ENCODE peak calls at places on chromosomes 12 and 14, in four cellular contexts. I is GM12878, Y is transverse colon, V is stomach. Q is an unnamed sample.

GRCh38 chr12:55771736-55772135 is 28.8 kb downstream of the GDF11 start:
- DNase-seq in I (no peak), Y (no peak), V (no peak), Q (no peak)

GRCh38 chr12:19138551-19139344 is 9.2 kb downstream of the PLEKHA5 start:
- DNase-seq in I (no peak), Y (no peak), V (no peak), Q (no peak)

GRCh38 chr12:91353266-91353665 is 170.6 kb upstream of the DCN start:
- DNase-seq in I (no peak), Y (no peak), V (no peak), Q (no peak)

GRCh38 chr12:49580572-49581535 is 12.9 kb upstream of the MCRS1 start:
- DNase-seq in I (no peak), Y (peak), V (peak), Q (peak)

GRCh38 chr12:106226884-106227640 is 20.8 kb downstream of the CKAP4 start:
- DNase-seq in I (no peak), Y (no peak), V (no peak), Q (no peak)

GRCh38 chr12:123078114-123078465 is 72.8 kb downstream of the PITPNM2 start:
- DNase-seq in I (no peak), Y (no peak), V (no peak), Q (no peak)

GRCh38 chr12:75825686-75826085 is 205.9 kb downstream of the PHLDA1 start:
- DNase-seq in I (no peak), Y (no peak), V (no peak), Q (no peak)

GRCh38 chr14:62745496-62745895 is 299.8 kb downstream of the KCNH5 start:
- DNase-seq in I (no peak), Y (no peak), V (no peak), Q (no peak)

GRCh38 chr14:27366596-27366995 is 768.8 kb upstream of the NOVA1 start:
- DNase-seq in I (no peak), Y (no peak), V (no peak), Q (no peak)

GRCh38 chr12:83573676-83574075 is 887.0 kb downstream of the TMTC2 start:
- DNase-seq in I (no peak), Y (no peak), V (peak), Q (no peak)

GRCh38 chr12:19967486-19967885 is 400.9 kb upstream of the PDE3A start:
- DNase-seq in I (peak), Y (no peak), V (no peak), Q (no peak)

GRCh38 chr14:40099316-40099715 is 667.1 kb upstream of the FBXO33 start:
- DNase-seq in I (no peak), Y (no peak), V (no peak), Q (no peak)

GRCh38 chr14:101351769-101352168 is 209.5 kb upstream of the DIO3 start:
- DNase-seq in I (no peak), Y (no peak), V (peak), Q (no peak)

GRCh38 chr12:3120701-3121100 is 43.5 kb downstream of the TSPAN9 start:
- DNase-seq in I (no peak), Y (no peak), V (no peak), Q (no peak)

GRCh38 chr14:28515571-28515970 is 251.0 kb upstream of the FOXG1 start:
- DNase-seq in I (no peak), Y (no peak), V (no peak), Q (no peak)

GRCh38 chr14:59897757-59898383 is 22.1 kb upstream of the LRRC9 start:
- DNase-seq in I (no peak), Y (peak), V (peak), Q (no peak)

GRCh38 chr12:100413006-100413405 is 56.1 kb downstream of the SLC17A8 start:
- DNase-seq in I (no peak), Y (no peak), V (no peak), Q (no peak)

DNA sequence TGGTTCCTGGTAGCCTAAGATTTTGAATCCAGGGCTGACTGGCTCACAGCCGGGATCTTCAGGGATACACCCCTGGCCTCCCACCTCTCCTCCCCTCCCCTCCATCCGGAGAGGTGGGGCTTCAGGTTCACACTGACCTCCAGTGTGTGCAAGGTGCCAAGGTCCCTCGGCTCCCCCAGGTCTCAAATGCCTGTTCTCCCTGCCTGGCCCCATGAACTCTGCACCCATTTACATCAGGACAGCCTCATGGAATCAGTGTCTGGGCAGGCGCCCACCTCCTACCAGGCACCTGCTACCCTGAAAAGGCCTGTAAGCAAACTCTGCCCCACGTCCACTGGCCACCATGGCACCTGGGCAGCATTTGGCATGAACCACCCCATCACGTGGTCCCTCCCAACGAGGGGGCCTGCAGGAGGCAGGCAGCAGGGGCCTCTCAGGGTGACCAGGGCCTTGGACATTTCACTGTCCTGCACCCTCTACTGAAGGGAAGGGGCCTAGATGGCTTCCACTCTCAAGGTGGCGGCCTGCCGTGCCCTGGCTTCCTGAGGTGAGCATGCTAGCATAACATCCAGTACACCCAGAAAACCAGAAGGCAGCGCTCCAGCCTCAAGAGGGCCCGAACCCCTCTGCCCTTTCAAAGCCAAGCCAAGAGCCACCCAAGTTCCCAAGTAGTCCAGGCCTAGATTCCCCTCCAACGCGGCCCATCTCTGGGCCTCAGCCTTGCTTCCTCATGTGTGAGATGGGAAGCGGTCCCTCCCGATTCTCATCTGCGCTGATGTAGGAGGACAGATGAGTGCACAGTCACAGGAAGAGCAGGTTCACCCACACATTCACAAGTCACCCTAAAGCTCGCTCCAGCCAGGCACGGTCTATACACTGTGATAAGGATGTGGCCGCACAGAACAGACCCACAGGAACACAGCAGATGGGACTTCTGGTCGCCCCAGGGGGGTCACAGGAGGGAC is 37.3 kb downstream of the CCDC85C start:
- DNase-seq in I (no peak), Y (no peak), V (no peak), Q (no peak)
- TF ChIP-seq POLR2AphosphoS5 in I (no peak), Y (no peak), V (no peak), Q (no peak)

DNA sequence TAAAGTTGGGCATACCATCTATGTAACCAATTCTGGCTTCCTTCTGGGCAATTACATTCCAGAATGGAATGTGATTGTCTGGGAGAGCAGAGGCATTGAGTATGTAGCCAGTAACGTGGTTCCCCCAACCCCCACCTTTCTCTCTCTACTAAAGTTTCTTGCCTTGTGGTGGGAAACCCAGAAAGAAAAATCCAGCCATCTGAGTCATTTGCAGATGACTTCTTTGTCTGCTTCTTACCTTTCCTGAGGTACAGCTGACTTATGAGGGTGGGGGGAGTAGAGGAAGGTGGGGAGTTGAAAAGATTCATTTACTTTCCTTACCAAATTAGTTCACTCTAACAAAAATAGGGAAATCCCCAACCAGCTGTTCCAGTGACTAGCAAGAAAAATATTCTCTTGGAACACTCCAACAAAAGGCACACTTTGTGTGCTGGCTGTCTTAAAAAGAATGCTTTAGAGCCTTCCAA is 112.1 kb upstream of the FRMD6 start:
- DNase-seq in I (no peak), Y (no peak), V (no peak), Q (no peak)
- H3K27ac ChIP-seq in I (no peak), Y (no peak), V (no peak), Q (peak)

DNA sequence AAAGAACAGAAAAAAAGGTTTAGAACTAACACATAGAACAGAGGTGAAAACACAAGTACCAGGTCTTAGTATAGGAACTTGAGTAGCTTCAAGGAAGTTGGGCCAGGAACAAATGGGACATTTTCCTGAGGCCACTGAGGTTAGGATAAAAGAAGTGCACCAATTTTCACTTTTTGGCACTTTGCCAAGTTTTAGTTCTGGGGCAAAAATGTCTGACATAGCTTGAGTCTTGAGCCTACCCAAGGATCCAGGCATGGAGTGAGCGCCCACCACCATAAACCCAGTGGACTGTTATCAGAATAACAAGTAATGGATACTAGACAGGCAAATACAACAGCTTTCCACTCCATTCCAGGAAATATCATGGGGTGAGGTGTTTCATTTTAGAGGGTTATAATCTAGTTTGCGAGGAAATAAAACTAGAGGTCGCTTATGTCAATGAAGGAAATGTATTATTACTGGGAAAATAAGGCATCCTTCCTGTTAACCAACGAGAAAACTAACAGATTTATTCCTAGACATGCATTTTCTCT is 199.7 kb upstream of the HMGA2 start:
- DNase-seq in I (no peak), Y (no peak), V (no peak), Q (no peak)
- TF ChIP-seq POLR2AphosphoS5 in I (no peak), Y (no peak), V (no peak), Q (no peak)

GRCh38 chr12:120684523-120684932 is 2.4 kb upstream of the MLEC start:
- DNase-seq in I (peak), Y (no peak), V (no peak), Q (no peak)
- H3K27ac ChIP-seq in I (peak), Y (no peak), V (peak), Q (peak)

GRCh38 chr12:53325539-53326061 is 4.2 kb upstream of the AAAS start:
- DNase-seq in I (no peak), Y (peak), V (peak), Q (no peak)

GRCh38 chr12:53327435-53328042 is 6.1 kb upstream of the AAAS start:
- DNase-seq in I (no peak), Y (no peak), V (no peak), Q (no peak)

GRCh38 chr12:53324113-53324778 is 2.8 kb upstream of the AAAS start:
- DNase-seq in I (peak), Y (peak), V (peak), Q (no peak)

GRCh38 chr12:53326460-53327185 is 5.2 kb upstream of the AAAS start:
- DNase-seq in I (no peak), Y (no peak), V (no peak), Q (no peak)

GRCh38 chr12:53324779-53325538 is 3.5 kb upstream of the AAAS start:
- DNase-seq in I (peak), Y (peak), V (peak), Q (peak)
- TF ChIP-seq POLR2AphosphoS5 in I (no peak), Y (no peak), V (peak), Q (peak)

Q was measured in breast epithelium.